ENCODE peak calls at places on chromosomes 13 and 19, in six cellular contexts. T is HFFc6, I is AG10803, E is foreskin fibroblast, V is IMR-90, C is upper lobe of right lung. F is an unnamed sample.

GRCh38 chr19:11236324-11237301 is 2.8 kb upstream of the ANGPTL8 start:
- DNase-seq in T (no peak), I (no peak), E (no peak), V (no peak), C (no peak), F (no peak)

GRCh38 chr19:45782820-45783785 is 813 bp upstream of the DMPK start:
- DNase-seq in T (peak), I (peak), E (peak), V (peak), C (no peak), F (no peak)

GRCh38 chr19:55251296-55252081 is 7.3 kb downstream of the PPP6R1 start:
- DNase-seq in T (no peak), I (no peak), E (no peak), V (peak), C (no peak), F (no peak)

GRCh38 chr13:83538636-83539035 is 343.6 kb downstream of the SLITRK1 start:
- DNase-seq in T (no peak), I (no peak), E (no peak), V (no peak), C (no peak), F (no peak)

GRCh38 chr13:29465741-29466293 is 129.7 kb downstream of the SLC7A1 start:
- DNase-seq in T (peak), I (peak), E (peak), V (peak), C (no peak), F (peak)

GRCh38 chr13:114015608-114016295 is 41.9 kb upstream of the C13orf46 start:
- DNase-seq in T (peak), I (no peak), E (peak), V (peak), C (peak), F (no peak)

GRCh38 chr19:24074720-24075119 is 12.3 kb upstream of the ZNF254 start:
- DNase-seq in T (peak), I (peak), E (peak), V (peak), C (no peak), F (no peak)

GRCh38 chr19:3403489-3404323 is 37.3 kb downstream of the NFIC start:
- DNase-seq in T (peak), I (peak), E (peak), V (peak), C (peak), F (no peak)

GRCh38 chr13:59356607-59357006 is 807.1 kb downstream of the DIAPH3 start:
- DNase-seq in T (no peak), I (peak), E (no peak), V (peak), C (peak), F (no peak)

GRCh38 chr19:41530761-41531301 is 45.1 kb upstream of the CEACAM21 start:
- DNase-seq in T (no peak), I (peak), E (peak), V (no peak), C (no peak), F (peak)

GRCh38 chr13:22176968-22177545 is 506.2 kb downstream of the FGF9 start:
- DNase-seq in T (no peak), I (no peak), E (no peak), V (peak), C (no peak), F (no peak)

GRCh38 chr13:71866173-71867091 is 572 bp downstream of the DACH1 start:
- DNase-seq in T (no peak), I (no peak), E (no peak), V (no peak), C (peak), F (no peak)

GRCh38 chr13:33381906-33382305 is 96.4 kb upstream of the STARD13 start:
- DNase-seq in T (no peak), I (no peak), E (no peak), V (no peak), C (no peak), F (no peak)

GRCh38 chr13:112908342-112908741 is 60.7 kb upstream of the MCF2L start:
- DNase-seq in T (no peak), I (no peak), E (no peak), V (no peak), C (no peak), F (no peak)

GRCh38 chr19:511101-511841 is 4.0 kb downstream of the TPGS1 start:
- DNase-seq in T (no peak), I (no peak), E (no peak), V (peak), C (peak), F (no peak)

GRCh38 chr13:98686281-98686680 is 66.2 kb downstream of the SLC15A1 start:
- DNase-seq in T (no peak), I (no peak), E (no peak), V (no peak), C (no peak), F (no peak)

GRCh38 chr19:19159534-19159933 is 10.5 kb downstream of the MEF2B start:
- DNase-seq in T (no peak), I (no peak), E (no peak), V (no peak), C (no peak), F (no peak)

GRCh38 chr19:29499261-29499920 is 26.4 kb upstream of the VSTM2B start:
- DNase-seq in T (no peak), I (no peak), E (no peak), V (no peak), C (peak), F (no peak)

GRCh38 chr13:49935171-49936084 is 712 bp downstream of the SPRYD7 start:
- DNase-seq in T (peak), I (peak), E (peak), V (peak), C (no peak), F (peak)

GRCh38 chr13:51874651-51875050 is 12.9 kb downstream of the CCDC70 start:
- DNase-seq in T (no peak), I (no peak), E (no peak), V (no peak), C (no peak), F (no peak)

GRCh38 chr19:2983351-2984195 is 6.2 kb downstream of the TLE6 start:
- DNase-seq in T (no peak), I (peak), E (no peak), V (peak), C (peak), F (no peak)

GRCh38 chr19:49217382-49217781 is 59.8 kb downstream of the TRPM4 start:
- DNase-seq in T (peak), I (peak), E (peak), V (peak), C (no peak), F (no peak)

GRCh38 chr13:64453831-64454230 is 2776.3 kb downstream of the PCDH9 start:
- DNase-seq in T (no peak), I (peak), E (no peak), V (peak), C (no peak), F (no peak)

GRCh38 chr13:45823583-45823982 is 28.0 kb downstream of the SIAH3 start:
- DNase-seq in T (no peak), I (no peak), E (no peak), V (no peak), C (no peak), F (no peak)

GRCh38 chr13:40388617-40389016 is 277.8 kb downstream of the FOXO1 start:
- DNase-seq in T (peak), I (peak), E (peak), V (peak), C (no peak), F (no peak)

GRCh38 chr19:49004133-49004532 is 10.4 kb downstream of the RUVBL2 start:
- DNase-seq in T (no peak), I (no peak), E (no peak), V (no peak), C (no peak), F (no peak)

GRCh38 chr13:36673838-36674326 is at the start of gene SERTM1:
- DNase-seq in T (no peak), I (no peak), E (no peak), V (no peak), C (peak), F (no peak)

GRCh38 chr19:34408421-34408820 is 4.2 kb downstream of the PDCD2L start:
- DNase-seq in T (no peak), I (no peak), E (no peak), V (no peak), C (peak), F (no peak)

GRCh38 chr19:13978306-13978705 is 26.0 kb downstream of the DCAF15 start:
- DNase-seq in T (no peak), I (no peak), E (peak), V (no peak), C (peak), F (no peak)

GRCh38 chr13:99436686-99437416 is 64.4 kb upstream of the TM9SF2 start:
- DNase-seq in T (peak), I (peak), E (peak), V (peak), C (peak), F (peak)

GRCh38 chr19:2701361-2702169 is 929 bp downstream of the GNG7 start:
- DNase-seq in T (no peak), I (no peak), E (no peak), V (no peak), C (no peak), F (no peak)

GRCh38 chr13:64278493-64278892 is 2862.8 kb upstream of the PCDH20 start:
- DNase-seq in T (peak), I (peak), E (peak), V (peak), C (no peak), F (no peak)

GRCh38 chr13:73623281-73623680 is 510.9 kb downstream of the KLF12 start:
- DNase-seq in T (no peak), I (no peak), E (no peak), V (no peak), C (no peak), F (no peak)

GRCh38 chr13:67754016-67754415 is 523.9 kb upstream of the PCDH9 start:
- DNase-seq in T (no peak), I (no peak), E (no peak), V (no peak), C (no peak), F (no peak)

GRCh38 chr13:48303331-48304131 is at the start of gene RB1:
- DNase-seq in T (peak), I (peak), E (peak), V (peak), C (peak), F (peak)

GRCh38 chr13:50844181-50844875 is 836 bp upstream of the DLEU7 start:
- DNase-seq in T (no peak), I (no peak), E (no peak), V (no peak), C (no peak), F (no peak)

GRCh38 chr19:40229484-40229883 is 3.0 kb upstream of the CCNP start:
- DNase-seq in T (peak), I (peak), E (peak), V (peak), C (no peak), F (no peak)

GRCh38 chr19:15110418-15110815 is 3.2 kb downstream of the SYDE1 start:
- DNase-seq in T (no peak), I (no peak), E (no peak), V (no peak), C (no peak), F (no peak)

GRCh38 chr19:15113245-15114152 is 6.3 kb downstream of the SYDE1 start:
- DNase-seq in T (no peak), I (no peak), E (no peak), V (no peak), C (no peak), F (no peak)

GRCh38 chr19:15114153-15114540 is 6.9 kb downstream of the SYDE1 start:
- DNase-seq in T (peak), I (peak), E (peak), V (peak), C (no peak), F (no peak)

GRCh38 chr19:15111758-15112157 is 4.6 kb downstream of the SYDE1 start:
- DNase-seq in T (no peak), I (no peak), E (no peak), V (no peak), C (no peak), F (no peak)

GRCh38 chr19:15112385-15112784 is 5.2 kb downstream of the SYDE1 start:
- DNase-seq in T (no peak), I (peak), E (no peak), V (no peak), C (no peak), F (no peak)
- TF ChIP-seq CTCF in T (peak), I (no peak), E (peak), V (no peak), C (no peak), F (no peak)

DNA sequence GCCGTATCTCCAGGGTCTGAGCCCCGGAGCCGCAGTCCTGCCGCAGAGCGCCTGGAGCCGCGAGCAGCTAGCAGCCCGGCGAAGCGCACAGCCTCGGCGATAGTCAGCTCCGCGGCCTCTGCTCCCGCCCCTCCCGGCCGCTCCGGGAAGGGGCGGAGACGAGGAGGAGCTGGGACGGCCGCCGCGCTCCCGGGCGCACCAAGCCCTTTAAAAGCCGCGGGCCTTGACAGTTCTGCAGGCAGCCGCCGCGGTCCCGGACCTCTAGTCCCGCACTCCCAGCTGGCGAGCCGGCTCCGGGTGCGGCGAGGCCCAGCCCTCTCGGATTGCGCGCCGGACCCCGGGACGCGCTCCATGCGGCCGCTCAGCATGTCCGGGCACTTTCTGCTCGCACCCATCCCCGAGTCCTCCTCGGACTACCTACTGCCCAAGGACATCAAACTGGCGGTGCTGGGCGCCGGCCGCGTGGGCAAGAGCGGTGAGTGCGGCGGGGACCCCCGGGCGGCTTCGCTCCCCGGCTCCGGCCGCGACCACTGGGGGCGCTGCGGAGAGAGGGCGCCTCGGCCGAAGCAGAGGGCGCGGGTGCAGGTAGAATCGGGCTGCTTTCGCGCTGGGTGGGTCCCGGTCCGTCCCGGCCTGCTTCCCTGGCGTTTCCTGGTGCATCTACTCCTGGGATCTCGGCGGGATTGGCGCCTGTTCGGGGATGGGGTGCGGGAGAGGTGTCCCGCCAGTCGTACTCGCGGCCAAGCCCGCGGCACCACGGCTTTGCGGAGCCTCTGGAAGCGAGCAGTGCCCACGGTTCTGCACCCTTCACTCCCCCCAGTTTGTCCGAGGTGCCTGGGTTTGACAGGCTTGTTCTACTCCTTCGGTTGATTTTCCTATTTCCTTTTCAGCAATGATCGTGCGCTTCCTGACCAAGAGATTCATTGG is at the start of gene RASL11A:
- DNase-seq in T (peak), I (peak), E (peak), V (peak), C (peak), F (peak)
- TF ChIP-seq CTCF in T (peak), I (peak), E (peak), V (peak), C (peak), F (peak)

GRCh38 chr19:18074192-18074591 is 12.5 kb downstream of the IL12RB1 start:
- DNase-seq in T (no peak), I (no peak), E (no peak), V (no peak), C (no peak), F (no peak)
- TF ChIP-seq CTCF in T (peak), I (no peak), E (no peak), V (no peak), C (no peak), F (peak)

DNA sequence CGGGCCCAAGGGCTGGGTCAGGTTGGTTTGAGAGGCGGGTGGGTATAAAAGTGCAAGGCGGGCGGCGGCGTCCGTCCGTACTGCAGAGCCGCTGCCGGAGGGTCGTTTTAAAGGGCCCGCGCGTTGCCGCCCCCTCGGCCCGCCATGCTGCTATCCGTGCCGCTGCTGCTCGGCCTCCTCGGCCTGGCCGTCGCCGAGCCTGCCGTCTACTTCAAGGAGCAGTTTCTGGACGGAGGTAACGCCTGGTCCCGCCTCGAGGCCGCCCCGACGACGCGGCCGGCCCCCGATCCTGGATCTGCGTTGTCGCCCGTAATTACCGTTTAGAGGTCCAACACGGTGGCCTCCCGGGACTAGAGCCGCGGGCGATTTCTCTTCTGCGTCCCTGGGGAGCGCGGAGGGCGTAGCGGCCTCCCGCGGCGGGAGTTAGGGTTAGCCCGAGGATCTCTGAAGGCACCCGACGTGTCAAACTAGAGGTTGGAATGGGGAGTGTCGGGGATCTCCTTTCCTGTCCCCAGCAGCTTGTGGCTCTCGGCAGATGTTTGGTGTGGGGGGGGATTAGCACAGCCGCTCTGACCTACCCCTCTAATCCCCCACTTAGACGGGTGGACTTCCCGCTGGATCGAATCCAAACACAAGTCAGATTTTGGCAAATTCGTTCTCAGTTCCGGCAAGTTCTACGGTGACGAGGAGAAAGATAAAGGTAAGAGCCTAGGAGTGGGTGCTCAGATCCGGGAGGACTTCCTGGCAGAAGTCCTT is at the start of gene CALR:
- DNase-seq in T (no peak), I (peak), E (no peak), V (no peak), C (no peak), F (no peak)
- TF ChIP-seq CTCF in T (peak), I (peak), E (peak), V (peak), C (no peak), F (no peak)

DNA sequence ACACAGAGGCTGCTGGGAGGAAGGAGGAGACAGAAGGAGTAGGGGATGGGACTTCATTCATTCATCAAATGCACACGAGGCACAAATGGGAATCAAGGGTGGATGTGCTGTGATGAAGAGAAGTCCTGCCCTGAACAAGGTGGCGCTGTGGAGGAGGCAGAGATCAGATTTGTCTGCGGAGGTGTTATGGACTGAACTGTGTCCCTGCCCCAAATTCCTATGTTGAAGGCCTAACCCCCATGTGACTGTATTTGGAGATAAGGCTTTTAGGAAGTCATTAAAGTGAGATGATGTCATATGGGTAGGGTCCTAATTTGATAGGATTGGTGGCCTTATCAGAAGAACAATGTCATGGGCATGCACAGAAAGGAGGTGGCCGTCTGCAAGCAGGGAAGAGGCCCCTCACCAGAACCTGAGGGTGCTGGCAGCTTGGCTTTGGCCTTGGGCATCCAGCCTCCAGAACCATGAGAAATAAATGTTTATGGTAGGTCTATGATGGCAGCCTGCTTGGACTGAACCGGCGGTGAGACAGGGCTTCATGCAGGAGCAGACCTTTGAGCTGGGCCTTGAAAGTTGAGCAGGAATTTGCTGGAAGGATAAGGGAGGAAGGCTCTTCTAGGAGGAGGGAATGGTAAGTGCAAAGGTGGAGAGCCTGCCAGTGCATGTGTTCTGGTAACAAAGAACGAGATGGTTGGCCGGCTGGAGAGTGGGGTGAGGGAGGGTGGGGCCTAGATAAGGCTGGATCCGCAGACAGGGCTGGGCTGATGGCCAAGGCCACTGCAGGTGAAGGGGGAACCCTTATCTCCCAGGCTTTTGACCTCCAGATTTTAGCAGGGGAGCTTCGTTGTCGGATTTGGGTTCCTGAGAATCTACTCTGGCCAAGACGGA is 2.7 kb upstream of the CEBPA start:
- DNase-seq in T (no peak), I (no peak), E (no peak), V (no peak), C (peak), F (no peak)
- TF ChIP-seq CTCF in T (no peak), I (no peak), E (no peak), V (no peak), C (no peak), F (no peak)